ENCODE peak calls at places on chromosomes 2 and 18, in seven cellular contexts. M is activated CD4-positive, alpha-beta T cell treated with anti-CD3 and anti-CD28 coated beads, Interleukin-2, amount 50 U/mL, for 4 hours; R is HS-5; V is type B pancreatic cell; U is AG04449; S is stimulated activated naive CD4-positive, alpha-beta T cell treated with Interleukin-2 at 50 U/mL for 16 hours; X is Right ventricle myocardium inferior. B is an unnamed sample.

GRCh38 chr2:159096896-159097295 is 128.5 kb downstream of the TANC1 start:
- DNase-seq in S (no peak), M (no peak), X (no peak), V (no peak), R (no peak), U (no peak), B (no peak)

GRCh38 chr2:64467463-64467843 is 13.5 kb downstream of the LGALSL start:
- DNase-seq in S (no peak), M (no peak), X (peak), R (no peak), V (no peak), U (no peak), B (no peak)

GRCh38 chr2:128564551-128564950 is 245.9 kb upstream of the HS6ST1 start:
- DNase-seq in V (no peak), R (no peak), X (no peak), U (no peak), M (no peak), S (no peak), B (no peak)

GRCh38 chr18:31241425-31241824 is 76.5 kb upstream of the DSG1 start:
- DNase-seq in X (no peak), S (no peak), V (no peak), R (no peak), M (no peak), U (no peak), B (no peak)

GRCh38 chr2:23620841-23621341 is 235.9 kb downstream of the KLHL29 start:
- DNase-seq in V (no peak), S (no peak), R (no peak), U (peak), M (no peak), X (no peak), B (no peak)

GRCh38 chr2:241036964-241037421 is 38.6 kb downstream of the SNED1 start:
- DNase-seq in V (peak), S (no peak), X (no peak), R (no peak), U (no peak), M (no peak), B (no peak)

GRCh38 chr2:66700181-66700686 is 265.3 kb downstream of the MEIS1 start:
- DNase-seq in U (no peak), V (no peak), S (no peak), R (no peak), X (no peak), M (no peak), B (no peak)

GRCh38 chr2:172863341-172863740 is 127.7 kb downstream of the RAPGEF4 start:
- DNase-seq in X (no peak), R (no peak), S (no peak), M (no peak), U (no peak), V (no peak), B (no peak)

GRCh38 chr18:76522104-76522503 is 27.1 kb upstream of the ZNF516 start:
- DNase-seq in V (no peak), S (no peak), U (no peak), R (no peak), M (no peak), X (no peak), B (no peak)

GRCh38 chr2:145599761-145600160 is 1079.8 kb upstream of the ZEB2 start:
- DNase-seq in S (no peak), M (no peak), U (no peak), X (no peak), V (no peak), R (no peak), B (no peak)

GRCh38 chr2:162731917-162732804 is 106.4 kb downstream of the KCNH7 start:
- DNase-seq in X (no peak), S (no peak), R (no peak), V (no peak), M (no peak), U (no peak), B (no peak)

GRCh38 chr2:156541706-156542105 is 105.5 kb downstream of the GPD2 start:
- DNase-seq in R (no peak), V (no peak), M (no peak), S (no peak), U (no peak), X (no peak), B (no peak)

GRCh38 chr2:46315103-46315890 is 18.1 kb downstream of the EPAS1 start:
- DNase-seq in S (no peak), U (peak), X (peak), M (no peak), R (peak), V (no peak), B (peak)

GRCh38 chr2:219612605-219613286 is 14.7 kb upstream of the SLC4A3 start:
- DNase-seq in S (no peak), R (no peak), X (peak), U (no peak), V (no peak), M (no peak), B (no peak)

GRCh38 chr2:85737481-85737880 is 16.3 kb upstream of the ATOH8 start:
- DNase-seq in M (no peak), U (peak), X (peak), S (no peak), V (no peak), R (no peak), B (peak)

GRCh38 chr18:11323359-11323819 is 174.0 kb upstream of the PIEZO2 start:
- DNase-seq in S (no peak), X (no peak), V (no peak), M (no peak), U (no peak), R (no peak), B (peak)

GRCh38 chr18:31232779-31233424 is 70.2 kb upstream of the DSC1 start:
- DNase-seq in X (no peak), S (no peak), U (no peak), R (no peak), V (no peak), M (no peak), B (no peak)

GRCh38 chr2:51650769-51651168 is 618.8 kb upstream of the NRXN1 start:
- DNase-seq in R (no peak), U (no peak), V (no peak), M (no peak), X (no peak), S (no peak), B (no peak)

GRCh38 chr2:37201766-37202165 is 5.5 kb downstream of the CEBPZOS start:
- DNase-seq in X (no peak), M (peak), U (no peak), S (peak), R (no peak), V (no peak), B (no peak)

GRCh38 chr18:30970201-30970816 is 72.2 kb downstream of the DSC3 start:
- DNase-seq in S (no peak), U (no peak), M (no peak), R (peak), V (no peak), X (no peak), B (no peak)

GRCh38 chr2:214139630-214140284 is 271.1 kb upstream of the VWC2L start:
- DNase-seq in R (no peak), V (no peak), M (no peak), X (no peak), U (no peak), S (no peak), B (peak)

GRCh38 chr18:2495381-2495780 is 75.9 kb downstream of the METTL4 start:
- DNase-seq in V (no peak), R (no peak), M (no peak), X (no peak), U (no peak), S (no peak), B (no peak)

GRCh38 chr2:73920577-73921545 is 5.8 kb upstream of the DGUOK start:
- DNase-seq in R (no peak), X (peak), S (no peak), V (no peak), U (no peak), M (peak), B (no peak)

GRCh38 chr2:169480079-169480465 is 778 bp downstream of the BBS5 start:
- DNase-seq in R (no peak), U (no peak), V (no peak), M (no peak), S (no peak), X (no peak), B (no peak)

GRCh38 chr18:61575419-61575818 is 242.2 kb downstream of the CDH20 start:
- DNase-seq in V (no peak), M (no peak), U (no peak), R (no peak), X (no peak), S (no peak), B (no peak)

GRCh38 chr18:79826966-79827365 is 29.2 kb downstream of the KCNG2 start:
- DNase-seq in U (no peak), R (no peak), S (no peak), M (no peak), X (no peak), V (no peak), B (no peak)

GRCh38 chr2:235845245-235845644 is 322.9 kb downstream of the GBX2 start:
- DNase-seq in V (no peak), X (no peak), S (no peak), M (no peak), U (no peak), R (no peak), B (no peak)

GRCh38 chr2:46006634-46007033 is 290.6 kb upstream of the EPAS1 start:
- DNase-seq in U (no peak), X (no peak), M (no peak), R (no peak), V (no peak), S (no peak), B (no peak)

GRCh38 chr2:26630669-26631360 is 10.4 kb downstream of the CIB4 start:
- DNase-seq in R (peak), S (no peak), M (no peak), X (no peak), U (peak), V (no peak), B (no peak)

GRCh38 chr2:17319090-17319489 is 199.2 kb downstream of the RAD51AP2 start:
- DNase-seq in X (no peak), M (no peak), U (no peak), R (no peak), S (no peak), V (no peak), B (no peak)

GRCh38 chr2:172108587-172108930 is 5.9 kb upstream of the DLX2 start:
- DNase-seq in R (no peak), M (no peak), X (no peak), S (no peak), V (no peak), U (no peak), B (no peak)

B was measured in BJ.